ENCODE peak calls at places on chromosomes 7 and 10, in ten cellular contexts. One of them, this sample, is unnamed.
A peak's percentile ranks its signal among the peaks of the same experiment; 100 is the strongest.

GRCh38 chr7:108280136-108280535 is 150.0 kb upstream of the LAMB4 start:
- DNase-seq in lung: no peak
- DNase-seq in uterus: no peak
- DNase-seq in tibial artery: no peak
- DNase-seq in AG04450: no peak
- DNase-seq in kidney: no peak
- DNase-seq in transverse colon: no peak
- DNase-seq in left ventricle myocardium inferior: no peak
- DNase-seq in IMR-90: no peak
- DNase-seq in heart left ventricle: no peak
- DNase-seq in this sample: no peak

GRCh38 chr10:68752711-68753110 is 31.7 kb downstream of the CCAR1 start:
- DNase-seq in lung: no peak
- DNase-seq in uterus: no peak
- DNase-seq in tibial artery: no peak
- DNase-seq in AG04450: no peak
- DNase-seq in kidney: no peak
- DNase-seq in transverse colon: no peak
- DNase-seq in left ventricle myocardium inferior: no peak
- DNase-seq in IMR-90: no peak
- DNase-seq in heart left ventricle: no peak
- DNase-seq in this sample: no peak

GRCh38 chr7:105131033-105131656 is 117.1 kb downstream of the KMT2E start:
- DNase-seq in lung: no peak
- DNase-seq in uterus: no peak
- DNase-seq in tibial artery: no peak
- DNase-seq in AG04450: no peak
- DNase-seq in kidney: no peak
- DNase-seq in transverse colon: no peak
- DNase-seq in left ventricle myocardium inferior: no peak
- DNase-seq in IMR-90: peak; percentile 60
- DNase-seq in heart left ventricle: no peak
- DNase-seq in this sample: peak; percentile 58

GRCh38 chr10:561721-562120 is 127.7 kb downstream of the DIP2C start:
- DNase-seq in lung: no peak
- DNase-seq in uterus: no peak
- DNase-seq in tibial artery: no peak
- DNase-seq in AG04450: no peak
- DNase-seq in kidney: no peak
- DNase-seq in transverse colon: no peak
- DNase-seq in left ventricle myocardium inferior: no peak
- DNase-seq in IMR-90: no peak
- DNase-seq in heart left ventricle: no peak
- DNase-seq in this sample: no peak

GRCh38 chr10:91788527-91788926 is 9.7 kb upstream of the TNKS2 start:
- DNase-seq in lung: no peak
- DNase-seq in uterus: no peak
- DNase-seq in tibial artery: no peak
- DNase-seq in AG04450: no peak
- DNase-seq in kidney: no peak
- DNase-seq in transverse colon: no peak
- DNase-seq in left ventricle myocardium inferior: no peak
- DNase-seq in IMR-90: no peak
- DNase-seq in heart left ventricle: no peak
- DNase-seq in this sample: no peak

GRCh38 chr7:67553378-67553777 is 556.7 kb downstream of the TYW1 start:
- DNase-seq in lung: peak; percentile 29
- DNase-seq in uterus: no peak
- DNase-seq in tibial artery: no peak
- DNase-seq in AG04450: no peak
- DNase-seq in kidney: no peak
- DNase-seq in transverse colon: no peak
- DNase-seq in left ventricle myocardium inferior: no peak
- DNase-seq in IMR-90: no peak
- DNase-seq in heart left ventricle: no peak
- DNase-seq in this sample: no peak

GRCh38 chr7:23333671-23334246 is 34.6 kb downstream of the MALSU1 start:
- DNase-seq in lung: no peak
- DNase-seq in uterus: peak; percentile 37
- DNase-seq in tibial artery: no peak
- DNase-seq in AG04450: peak; percentile 67
- DNase-seq in kidney: no peak
- DNase-seq in transverse colon: no peak
- DNase-seq in left ventricle myocardium inferior: peak; percentile 19
- DNase-seq in IMR-90: peak; percentile 96
- DNase-seq in heart left ventricle: no peak
- DNase-seq in this sample: peak; percentile 89

GRCh38 chr10:95513008-95513589 is 48.1 kb downstream of the SORBS1 start:
- DNase-seq in lung: no peak
- DNase-seq in uterus: no peak
- DNase-seq in tibial artery: no peak
- DNase-seq in AG04450: no peak
- DNase-seq in kidney: no peak
- DNase-seq in transverse colon: peak; percentile 41
- DNase-seq in left ventricle myocardium inferior: no peak
- DNase-seq in IMR-90: no peak
- DNase-seq in heart left ventricle: no peak
- DNase-seq in this sample: no peak

GRCh38 chr10:71632200-71632820 is 87.3 kb downstream of the C10orf105 start:
- DNase-seq in lung: no peak
- DNase-seq in uterus: no peak
- DNase-seq in tibial artery: no peak
- DNase-seq in AG04450: no peak
- DNase-seq in kidney: no peak
- DNase-seq in transverse colon: no peak
- DNase-seq in left ventricle myocardium inferior: no peak
- DNase-seq in IMR-90: no peak
- DNase-seq in heart left ventricle: no peak
- DNase-seq in this sample: no peak
- H3K4me3 ChIP-seq in lung: no peak overlapping the region
- H3K4me3 ChIP-seq in uterus: no peak overlapping the region
- H3K4me3 ChIP-seq in tibial artery: no peak overlapping the region
- H3K4me3 ChIP-seq in AG04450: no peak overlapping the region
- H3K4me3 ChIP-seq in kidney: no peak overlapping the region
- H3K4me3 ChIP-seq in transverse colon: no peak overlapping the region
- H3K4me3 ChIP-seq in left ventricle myocardium inferior: no peak overlapping the region
- H3K4me3 ChIP-seq in IMR-90: no peak overlapping the region
- H3K4me3 ChIP-seq in heart left ventricle: no peak overlapping the region
- H3K4me3 ChIP-seq in this sample: no peak overlapping the region

GRCh38 chr10:5608608-5609270 is 57.7 kb downstream of the ASB13 start:
- DNase-seq in lung: no peak
- DNase-seq in uterus: no peak
- DNase-seq in tibial artery: no peak
- DNase-seq in AG04450: no peak
- DNase-seq in kidney: peak; percentile 27
- DNase-seq in transverse colon: no peak
- DNase-seq in left ventricle myocardium inferior: no peak
- DNase-seq in IMR-90: no peak
- DNase-seq in heart left ventricle: no peak
- DNase-seq in this sample: no peak

GRCh38 chr10:5604946-5605345 is 61.4 kb downstream of the ASB13 start:
- DNase-seq in lung: no peak
- DNase-seq in uterus: no peak
- DNase-seq in tibial artery: no peak
- DNase-seq in AG04450: no peak
- DNase-seq in kidney: peak; percentile 25
- DNase-seq in transverse colon: no peak
- DNase-seq in left ventricle myocardium inferior: no peak
- DNase-seq in IMR-90: no peak
- DNase-seq in heart left ventricle: no peak
- DNase-seq in this sample: no peak

GRCh38 chr10:5606321-5606720 is 60.1 kb downstream of the ASB13 start:
- DNase-seq in lung: no peak
- DNase-seq in uterus: no peak
- DNase-seq in tibial artery: no peak
- DNase-seq in AG04450: no peak
- DNase-seq in kidney: peak; percentile 28
- DNase-seq in transverse colon: no peak
- DNase-seq in left ventricle myocardium inferior: no peak
- DNase-seq in IMR-90: no peak
- DNase-seq in heart left ventricle: no peak
- DNase-seq in this sample: no peak

GRCh38 chr10:5607594-5607993 is 58.8 kb downstream of the ASB13 start:
- DNase-seq in lung: no peak
- DNase-seq in uterus: no peak
- DNase-seq in tibial artery: no peak
- DNase-seq in AG04450: no peak
- DNase-seq in kidney: no peak
- DNase-seq in transverse colon: no peak
- DNase-seq in left ventricle myocardium inferior: no peak
- DNase-seq in IMR-90: no peak
- DNase-seq in heart left ventricle: no peak
- DNase-seq in this sample: no peak

DNA sequence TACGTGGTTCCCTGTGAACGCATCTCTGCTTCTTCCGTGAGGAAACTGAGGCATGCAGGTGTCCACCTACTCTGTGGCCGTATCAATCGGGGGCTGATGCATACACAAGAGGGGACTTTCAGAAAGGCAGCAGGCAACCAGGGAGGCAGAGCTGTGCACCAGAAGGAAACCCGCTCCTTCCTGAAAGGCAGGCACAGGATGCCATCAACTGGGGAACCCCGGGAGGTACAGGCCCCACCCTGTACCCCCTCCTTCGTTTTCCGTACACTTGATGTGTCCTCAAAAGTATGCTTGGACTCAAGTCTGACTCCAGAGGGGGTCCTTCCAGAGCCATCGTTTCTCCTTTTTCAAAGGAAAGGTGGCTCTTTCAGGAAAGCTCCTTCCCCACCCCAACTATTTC is 59.5 kb downstream of the ASB13 start:
- DNase-seq in lung: no peak
- DNase-seq in uterus: no peak
- DNase-seq in tibial artery: no peak
- DNase-seq in AG04450: no peak
- DNase-seq in kidney: peak; percentile 34
- DNase-seq in transverse colon: no peak
- DNase-seq in left ventricle myocardium inferior: no peak
- DNase-seq in IMR-90: no peak
- DNase-seq in heart left ventricle: no peak
- DNase-seq in this sample: no peak
- TF ChIP-seq CTCF in lung: no peak
- TF ChIP-seq CTCF in uterus: no peak
- TF ChIP-seq CTCF in tibial artery: no peak
- TF ChIP-seq CTCF in AG04450: no peak
- TF ChIP-seq CTCF in kidney: no peak
- TF ChIP-seq CTCF in transverse colon: no peak
- TF ChIP-seq CTCF in left ventricle myocardium inferior: no peak
- TF ChIP-seq CTCF in IMR-90: no peak
- TF ChIP-seq CTCF in heart left ventricle: peak; percentile 8
- TF ChIP-seq CTCF in this sample: no peak

GRCh38 chr7:150852371-150852905 is at the start of gene AOC1:
- DNase-seq in lung: peak; percentile 41
- DNase-seq in uterus: no peak
- DNase-seq in tibial artery: no peak
- DNase-seq in AG04450: no peak
- DNase-seq in kidney: peak; percentile 87
- DNase-seq in transverse colon: peak; percentile 91
- DNase-seq in left ventricle myocardium inferior: no peak
- DNase-seq in IMR-90: no peak
- DNase-seq in heart left ventricle: no peak
- DNase-seq in this sample: no peak

GRCh38 chr7:150849204-150849775 is 3.0 kb upstream of the AOC1 start:
- DNase-seq in lung: no peak
- DNase-seq in uterus: no peak
- DNase-seq in tibial artery: no peak
- DNase-seq in AG04450: no peak
- DNase-seq in kidney: no peak
- DNase-seq in transverse colon: no peak
- DNase-seq in left ventricle myocardium inferior: no peak
- DNase-seq in IMR-90: no peak
- DNase-seq in heart left ventricle: no peak
- DNase-seq in this sample: no peak

GRCh38 chr7:150850273-150850672 is 2.0 kb upstream of the AOC1 start:
- DNase-seq in lung: no peak
- DNase-seq in uterus: no peak
- DNase-seq in tibial artery: no peak
- DNase-seq in AG04450: no peak
- DNase-seq in kidney: no peak
- DNase-seq in transverse colon: no peak
- DNase-seq in left ventricle myocardium inferior: no peak
- DNase-seq in IMR-90: no peak
- DNase-seq in heart left ventricle: no peak
- DNase-seq in this sample: no peak

GRCh38 chr7:150854066-150855000 is 2.0 kb downstream of the AOC1 start:
- DNase-seq in lung: peak; percentile 17
- DNase-seq in uterus: no peak
- DNase-seq in tibial artery: no peak
- DNase-seq in AG04450: no peak
- DNase-seq in kidney: no peak
- DNase-seq in transverse colon: no peak
- DNase-seq in left ventricle myocardium inferior: no peak
- DNase-seq in IMR-90: no peak
- DNase-seq in heart left ventricle: no peak
- DNase-seq in this sample: no peak

DNA sequence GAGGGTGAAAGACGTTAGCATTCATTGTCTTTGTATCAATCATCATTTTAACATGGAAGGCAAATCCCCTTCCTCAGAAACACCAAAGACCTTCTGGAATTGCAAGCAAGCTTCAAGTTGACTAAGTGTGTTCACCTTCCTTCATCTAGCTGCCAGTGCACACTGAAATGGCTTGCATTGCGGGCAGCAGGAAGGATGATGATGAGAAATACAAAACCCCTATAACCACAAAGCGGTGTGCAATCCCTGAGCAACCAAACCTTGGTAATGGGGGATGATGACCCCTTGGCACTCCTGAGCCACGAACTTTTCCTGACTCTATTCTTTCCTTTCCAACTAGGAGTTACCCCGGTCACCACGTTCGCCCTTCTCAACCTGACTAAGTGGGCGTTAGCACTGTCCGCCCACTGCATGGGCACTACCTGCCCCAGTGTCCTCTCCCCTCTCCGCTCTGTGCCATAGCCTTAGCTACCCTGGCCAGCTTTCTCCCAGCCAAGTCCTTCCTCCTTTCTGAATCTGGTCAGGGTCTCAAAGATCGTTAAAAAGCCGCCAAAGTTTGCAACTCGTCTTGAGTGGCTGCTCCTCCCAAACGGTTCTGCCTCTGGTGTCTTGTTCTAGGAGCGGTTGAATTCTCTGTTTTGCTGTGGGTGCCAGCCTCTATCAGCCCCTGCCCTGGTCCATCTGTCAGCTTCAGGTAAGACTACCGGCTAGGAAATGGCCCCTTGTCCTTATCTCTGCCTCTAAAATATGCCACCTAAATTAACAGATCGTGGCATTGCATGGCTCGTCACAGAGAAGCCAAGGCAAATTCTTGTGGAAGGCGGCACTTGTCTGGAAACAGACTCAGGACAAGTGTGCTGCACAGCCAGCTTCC is 583 bp upstream of the AOC1 start:
- DNase-seq in lung: peak; percentile 13
- DNase-seq in uterus: no peak
- DNase-seq in tibial artery: no peak
- DNase-seq in AG04450: no peak
- DNase-seq in kidney: no peak
- DNase-seq in transverse colon: no peak
- DNase-seq in left ventricle myocardium inferior: no peak
- DNase-seq in IMR-90: no peak
- DNase-seq in heart left ventricle: no peak
- DNase-seq in this sample: no peak
- H3K4me3 ChIP-seq in lung: no peak overlapping the region
- H3K4me3 ChIP-seq in uterus: no peak overlapping the region
- H3K4me3 ChIP-seq in tibial artery: no peak overlapping the region
- H3K4me3 ChIP-seq in AG04450: no peak overlapping the region
- H3K4me3 ChIP-seq in kidney: no peak overlapping the region
- H3K4me3 ChIP-seq in transverse colon: no peak overlapping the region
- H3K4me3 ChIP-seq in left ventricle myocardium inferior: no peak overlapping the region
- H3K4me3 ChIP-seq in IMR-90: no peak overlapping the region
- H3K4me3 ChIP-seq in heart left ventricle: no peak overlapping the region
- H3K4me3 ChIP-seq in this sample: no peak overlapping the region

GRCh38 chr7:51457079-51457478 is 140.5 kb upstream of the COBL start:
- DNase-seq in lung: no peak
- DNase-seq in uterus: no peak
- DNase-seq in tibial artery: no peak
- DNase-seq in AG04450: no peak
- DNase-seq in kidney: no peak
- DNase-seq in transverse colon: no peak
- DNase-seq in left ventricle myocardium inferior: no peak
- DNase-seq in IMR-90: no peak
- DNase-seq in heart left ventricle: no peak
- DNase-seq in this sample: no peak

GRCh38 chr7:51455948-51456347 is 139.3 kb upstream of the COBL start:
- DNase-seq in lung: no peak
- DNase-seq in uterus: no peak
- DNase-seq in tibial artery: no peak
- DNase-seq in AG04450: no peak
- DNase-seq in kidney: no peak
- DNase-seq in transverse colon: no peak
- DNase-seq in left ventricle myocardium inferior: no peak
- DNase-seq in IMR-90: no peak
- DNase-seq in heart left ventricle: no peak
- DNase-seq in this sample: no peak

GRCh38 chr7:51455513-51455912 is 138.9 kb upstream of the COBL start:
- DNase-seq in lung: no peak
- DNase-seq in uterus: no peak
- DNase-seq in tibial artery: no peak
- DNase-seq in AG04450: no peak
- DNase-seq in kidney: no peak
- DNase-seq in transverse colon: no peak
- DNase-seq in left ventricle myocardium inferior: no peak
- DNase-seq in IMR-90: no peak
- DNase-seq in heart left ventricle: no peak
- DNase-seq in this sample: no peak

GRCh38 chr7:51456471-51457060 is 140.0 kb upstream of the COBL start:
- DNase-seq in lung: no peak
- DNase-seq in uterus: no peak
- DNase-seq in tibial artery: no peak
- DNase-seq in AG04450: no peak
- DNase-seq in kidney: no peak
- DNase-seq in transverse colon: no peak
- DNase-seq in left ventricle myocardium inferior: no peak
- DNase-seq in IMR-90: no peak
- DNase-seq in heart left ventricle: no peak
- DNase-seq in this sample: no peak

DNA sequence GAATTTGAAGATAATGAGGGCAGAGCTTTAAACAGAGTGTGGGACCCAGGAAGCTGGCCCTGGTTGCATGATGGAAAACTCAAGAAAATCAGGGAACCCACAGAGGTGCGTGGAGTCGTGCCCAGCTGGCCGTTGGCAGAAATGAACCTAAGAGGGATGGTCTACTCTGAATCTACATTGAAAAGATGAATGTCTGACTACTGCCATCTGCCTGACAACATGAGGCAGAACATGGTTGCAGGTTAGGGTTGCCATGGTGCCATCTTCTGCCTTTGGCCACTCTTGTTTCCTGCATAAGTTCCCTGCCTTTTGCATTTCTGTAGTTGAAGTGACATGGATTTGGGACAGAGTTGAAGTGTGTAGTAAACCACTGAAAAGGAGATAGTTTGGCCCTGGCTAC is 138.5 kb upstream of the COBL start:
- DNase-seq in lung: no peak
- DNase-seq in uterus: no peak
- DNase-seq in tibial artery: no peak
- DNase-seq in AG04450: no peak
- DNase-seq in kidney: no peak
- DNase-seq in transverse colon: no peak
- DNase-seq in left ventricle myocardium inferior: no peak
- DNase-seq in IMR-90: no peak
- DNase-seq in heart left ventricle: no peak
- DNase-seq in this sample: no peak
- TF ChIP-seq CTCF in lung: no peak
- TF ChIP-seq CTCF in uterus: no peak
- TF ChIP-seq CTCF in tibial artery: no peak
- TF ChIP-seq CTCF in AG04450: no peak
- TF ChIP-seq CTCF in kidney: no peak
- TF ChIP-seq CTCF in transverse colon: no peak
- TF ChIP-seq CTCF in left ventricle myocardium inferior: no peak
- TF ChIP-seq CTCF in IMR-90: no peak
- TF ChIP-seq CTCF in heart left ventricle: no peak
- TF ChIP-seq CTCF in this sample: no peak